ENCODE peak calls at places on chromosomes 4 and X, in five cellular contexts. A, I, J, Y and U are unnamed samples.
A peak's percentile ranks its signal among the peaks of the same experiment; 100 is the strongest.

GRCh38 chr4:122152699-122153328 is 683 bp downstream of the BLTP1 start:
- DNase-seq in I (peak; percentile 36), J (peak; percentile 43), Y (peak; percentile 55), A (peak; percentile 13), U (no peak)

GRCh38 chrX:17376381-17377046 is 1.5 kb downstream of the NHS start:
- DNase-seq in A (no peak), I (peak; percentile 13), Y (no peak), J (peak; percentile 18), U (no peak)

GRCh38 chr4:84971319-84971932 is 4.9 kb upstream of the WDFY3 start:
- DNase-seq in J (peak; percentile 53), A (no peak), Y (peak; percentile 39), I (peak; percentile 52), U (no peak)

GRCh38 chrX:105648732-105649131 is 173.6 kb upstream of the NRK start:
- DNase-seq in J (no peak), Y (no peak), I (no peak), A (no peak), U (no peak)

GRCh38 chrX:47658301-47658683 is 688 bp downstream of the UXT start:
- DNase-seq in Y (no peak), J (no peak), A (no peak), I (no peak), U (no peak)

GRCh38 chr4:1933700-1934099 is 62.5 kb downstream of the NSD2 start:
- DNase-seq in J (no peak), I (no peak), Y (no peak), A (no peak), U (no peak)

GRCh38 chr4:165810726-165811125 is 62.3 kb upstream of the TLL1 start:
- DNase-seq in A (no peak), J (peak; percentile 50), I (peak; percentile 30), Y (no peak), U (no peak)

GRCh38 chr4:162838671-162839070 is 328.0 kb downstream of the NAF1 start:
- DNase-seq in J (no peak), Y (no peak), I (peak; percentile 3), A (no peak), U (no peak)

GRCh38 chrX:104113237-104113965 is 1.1 kb downstream of the ZCCHC18 start:
- DNase-seq in J (peak; percentile 61), Y (peak; percentile 76), I (peak; percentile 55), A (peak; percentile 9), U (no peak)

GRCh38 chrX:136191171-136191570 is 43.8 kb downstream of the FHL1 start:
- DNase-seq in I (no peak), A (no peak), J (no peak), Y (no peak), U (no peak)

GRCh38 chr4:95204873-95205272 is 343.9 kb downstream of the UNC5C start:
- DNase-seq in J (no peak), I (peak; percentile 29), A (no peak), Y (no peak), U (no peak)

GRCh38 chr4:95798727-95799126 is 41.2 kb upstream of the PDHA2 start:
- DNase-seq in I (no peak), J (no peak), A (no peak), Y (no peak), U (no peak)

GRCh38 chrX:72467171-72467570 is 105.5 kb downstream of the HDAC8 start:
- DNase-seq in A (no peak), I (no peak), Y (no peak), J (no peak), U (no peak)

GRCh38 chr4:113101669-113102068 is 52.2 kb downstream of the ANK2 start:
- DNase-seq in A (no peak), Y (no peak), I (peak; percentile 54), J (peak; percentile 51), U (no peak)

GRCh38 chr4:39469429-39470077 is 10.7 kb downstream of the LIAS start:
- DNase-seq in Y (peak; percentile 76), A (no peak), I (peak; percentile 81), J (peak; percentile 83), U (peak; percentile 9)

GRCh38 chr4:78056265-78057129 is 626 bp upstream of the FRAS1 start:
- DNase-seq in J (peak; percentile 61), A (no peak), I (peak; percentile 75), Y (peak; percentile 52), U (no peak)

GRCh38 chrX:102085706-102086105 is 39.8 kb upstream of the TCEAL2 start:
- DNase-seq in J (peak; percentile 20), A (no peak), Y (no peak), I (no peak), U (no peak)

GRCh38 chr4:7075962-7076693 is 8.3 kb upstream of the GRPEL1 start:
- DNase-seq in A (no peak), I (peak; percentile 40), Y (no peak), J (no peak), U (no peak)

GRCh38 chr4:94459462-94460161 is 7.9 kb downstream of the PDLIM5 start:
- DNase-seq in J (no peak), Y (no peak), A (no peak), I (no peak), U (no peak)

GRCh38 chr4:68129793-68130192 is at the start of gene TMPRSS11F:
- DNase-seq in I (no peak), Y (no peak), A (no peak), J (no peak), U (no peak)

GRCh38 chrX:123084797-123085196 is 99.3 kb upstream of the GRIA3 start:
- DNase-seq in J (peak; percentile 68), Y (no peak), A (no peak), I (peak; percentile 89), U (no peak)

GRCh38 chr4:184273166-184274147 is 55.8 kb upstream of the ENPP6 start:
- DNase-seq in I (no peak), A (no peak), Y (peak; percentile 86), J (no peak), U (no peak)

GRCh38 chrX:40168183-40169015 is 70.6 kb upstream of the BCOR start:
- DNase-seq in I (no peak), A (no peak), J (no peak), Y (no peak), U (no peak)

GRCh38 chr4:1111259-1111809 is 2.0 kb downstream of the RNF212 start:
- DNase-seq in A (no peak), J (no peak), I (no peak), Y (no peak), U (no peak)

GRCh38 chr4:53744446-53745160 is 153.3 kb upstream of the LNX1 start:
- DNase-seq in Y (peak; percentile 41), J (no peak), A (no peak), I (no peak), U (no peak)

GRCh38 chr4:174681723-174682300 is 147.2 kb downstream of the GLRA3 start:
- DNase-seq in A (no peak), J (peak; percentile 28), I (peak; percentile 75), Y (no peak), U (no peak)

GRCh38 chr4:57312296-57312695 is 202.1 kb upstream of the IGFBP7 start:
- DNase-seq in I (no peak), Y (no peak), A (no peak), J (no peak), U (no peak)

GRCh38 chr4:175419120-175419774 is 392.8 kb downstream of the GPM6A start:
- DNase-seq in Y (no peak), A (no peak), I (peak; percentile 98), J (peak; percentile 93), U (no peak)

GRCh38 chrX:13091111-13091765 is 46.8 kb upstream of the FAM9C start:
- DNase-seq in Y (peak; percentile 85), J (no peak), A (no peak), I (no peak), U (no peak)

GRCh38 chr4:128451270-128451905 is 163.8 kb upstream of the PGRMC2 start:
- DNase-seq in J (no peak), A (no peak), I (peak; percentile 65), Y (no peak), U (no peak)

GRCh38 chr4:76688737-76689078 is 209.2 kb downstream of the SOWAHB start:
- DNase-seq in I (peak; percentile 66), J (no peak), Y (peak; percentile 42), A (no peak), U (peak; percentile 14)

GRCh38 chr4:25172964-25173917 is 13.0 kb upstream of the SEPSECS start:
- DNase-seq in Y (peak; percentile 15), A (no peak), J (peak; percentile 98), I (peak; percentile 100), U (no peak)

GRCh38 chr4:94533405-94534223 is 81.9 kb downstream of the PDLIM5 start:
- DNase-seq in A (no peak), I (no peak), J (no peak), Y (peak; percentile 11), U (no peak)

GRCh38 chrX:68989865-68990606 is 161.2 kb downstream of the EFNB1 start:
- DNase-seq in A (no peak), I (peak; percentile 90), J (peak; percentile 79), Y (no peak), U (no peak)

GRCh38 chrX:142804085-142804484 is 221.6 kb upstream of the SPANXN4 start:
- DNase-seq in A (no peak), Y (peak; percentile 23), I (no peak), J (no peak), U (no peak)

GRCh38 chr4:122083356-122083755 is 68.8 kb upstream of the BLTP1 start:
- DNase-seq in I (no peak), J (no peak), Y (no peak), A (no peak), U (no peak)

GRCh38 chr4:88818650-88819470 is 121.2 kb upstream of the NAP1L5 start:
- DNase-seq in A (no peak), Y (peak; percentile 53), I (peak; percentile 46), J (peak; percentile 41), U (peak; percentile 59)

GRCh38 chr4:68581382-68582338 is 5.5 kb upstream of the UGT2B17 start:
- DNase-seq in I (no peak), A (no peak), J (no peak), Y (no peak), U (no peak)

GRCh38 chr4:168811207-168811606 is 198.8 kb downstream of the CBR4 start:
- DNase-seq in Y (no peak), A (no peak), I (peak; percentile 33), J (no peak), U (no peak)